ENCODE peak calls at places on chromosomes 5 and 9, in four cellular contexts. N, Z, C and J are unnamed samples.

GRCh38 chr5:180820788-180821321 is 18.2 kb upstream of the MGAT1 start:
- DNase-seq in N (no peak), Z (no peak), C (no peak), J (no peak)

GRCh38 chr9:7894231-7894630 is 94.7 kb upstream of the DMAC1 start:
- DNase-seq in N (no peak), Z (no peak), C (no peak), J (no peak)

GRCh38 chr5:180114304-180115003 is 42.9 kb upstream of the RNF130 start:
- DNase-seq in N (no peak), Z (no peak), C (no peak), J (no peak)

GRCh38 chr9:18829858-18830257 is 203.2 kb downstream of the SAXO1 start:
- DNase-seq in N (no peak), Z (no peak), C (no peak), J (no peak)

GRCh38 chr5:38548064-38548759 is 8.2 kb downstream of the LIFR start:
- DNase-seq in N (no peak), Z (no peak), C (no peak), J (no peak)

GRCh38 chr5:87022415-87022814 is 245.3 kb upstream of the RASA1 start:
- DNase-seq in N (no peak), Z (no peak), C (no peak), J (no peak)

GRCh38 chr9:35102465-35102768 is 514 bp downstream of the STOML2 start:
- DNase-seq in N (no peak), Z (peak), C (no peak), J (no peak)

GRCh38 chr5:56454219-56454862 is 221.2 kb upstream of the ANKRD55 start:
- DNase-seq in N (no peak), Z (no peak), C (no peak), J (no peak)

GRCh38 chr5:72467987-72468386 is 39.2 kb downstream of the ZNF366 start:
- DNase-seq in N (no peak), Z (no peak), C (no peak), J (no peak)

GRCh38 chr5:2460098-2460497 is 291.4 kb downstream of the IRX2 start:
- DNase-seq in N (no peak), Z (no peak), C (no peak), J (no peak)

GRCh38 chr5:106634375-106634774 is 1036.4 kb downstream of the EFNA5 start:
- DNase-seq in N (no peak), Z (no peak), C (no peak), J (no peak)

GRCh38 chr9:99431103-99431502 is 209.0 kb downstream of the SEC61B start:
- DNase-seq in N (no peak), Z (no peak), C (no peak), J (no peak)

GRCh38 chr5:142357469-142358090 is 32.8 kb upstream of the SPRY4 start:
- DNase-seq in N (no peak), Z (no peak), C (no peak), J (no peak)

GRCh38 chr5:179267071-179267670 is 78.1 kb downstream of the ADAMTS2 start:
- DNase-seq in N (no peak), Z (no peak), C (no peak), J (peak)

GRCh38 chr9:13267743-13268142 is 11.7 kb downstream of the MPDZ start:
- DNase-seq in N (no peak), Z (peak), C (no peak), J (no peak)

GRCh38 chr5:169796731-169797130 is 159.7 kb downstream of the DOCK2 start:
- DNase-seq in N (no peak), Z (no peak), C (no peak), J (no peak)

GRCh38 chr9:33132249-33132772 is 34.8 kb downstream of the B4GALT1 start:
- DNase-seq in N (no peak), Z (no peak), C (no peak), J (no peak)

GRCh38 chr5:113749334-113749733 is 235.8 kb downstream of the YTHDC2 start:
- DNase-seq in N (no peak), Z (no peak), C (no peak), J (no peak)

GRCh38 chr5:115415143-115415491 is 118.7 kb upstream of the CCDC112 start:
- DNase-seq in N (peak), Z (no peak), C (no peak), J (no peak)

GRCh38 chr9:87606921-87607521 is 109.4 kb downstream of the DAPK1 start:
- DNase-seq in N (no peak), Z (no peak), C (no peak), J (no peak)

GRCh38 chr5:32285489-32286138 is 27.1 kb downstream of the MTMR12 start:
- DNase-seq in N (no peak), Z (peak), C (no peak), J (no peak)

GRCh38 chr5:153777681-153778080 is 261.0 kb downstream of the FAM114A2 start:
- DNase-seq in N (no peak), Z (no peak), C (no peak), J (no peak)

GRCh38 chr5:170337055-170337454 is 39.5 kb upstream of the LCP2 start:
- DNase-seq in N (no peak), Z (no peak), C (no peak), J (no peak)

GRCh38 chr5:172405708-172406107 is 48.6 kb downstream of the SH3PXD2B start:
- DNase-seq in N (no peak), Z (no peak), C (no peak), J (no peak)

GRCh38 chr5:1509346-1510085 is 14.2 kb downstream of the LPCAT1 start:
- DNase-seq in N (no peak), Z (no peak), C (no peak), J (peak)

GRCh38 chr5:38783011-38783551 is 62.7 kb upstream of the OSMR start:
- DNase-seq in N (peak), Z (no peak), C (no peak), J (no peak)

GRCh38 chr9:123784513-123784912 is 145.4 kb downstream of the DENND1A start:
- DNase-seq in N (no peak), Z (no peak), C (no peak), J (no peak)

GRCh38 chr5:59773286-59773685 is 120.2 kb downstream of the PDE4D start:
- DNase-seq in N (no peak), Z (no peak), C (no peak), J (no peak)

GRCh38 chr9:38068866-38069628 is at the start of gene SHB:
- DNase-seq in N (peak), Z (peak), C (no peak), J (peak)

GRCh38 chr5:72452515-72453259 is 54.5 kb downstream of the ZNF366 start:
- DNase-seq in N (no peak), Z (no peak), C (no peak), J (no peak)

GRCh38 chr5:80963521-80963895 is 3.3 kb downstream of the RASGRF2 start:
- DNase-seq in N (no peak), Z (no peak), C (no peak), J (no peak)

GRCh38 chr9:107410045-107410819 is 79.3 kb downstream of the KLF4 start:
- DNase-seq in N (no peak), Z (no peak), C (no peak), J (no peak)

DNA sequence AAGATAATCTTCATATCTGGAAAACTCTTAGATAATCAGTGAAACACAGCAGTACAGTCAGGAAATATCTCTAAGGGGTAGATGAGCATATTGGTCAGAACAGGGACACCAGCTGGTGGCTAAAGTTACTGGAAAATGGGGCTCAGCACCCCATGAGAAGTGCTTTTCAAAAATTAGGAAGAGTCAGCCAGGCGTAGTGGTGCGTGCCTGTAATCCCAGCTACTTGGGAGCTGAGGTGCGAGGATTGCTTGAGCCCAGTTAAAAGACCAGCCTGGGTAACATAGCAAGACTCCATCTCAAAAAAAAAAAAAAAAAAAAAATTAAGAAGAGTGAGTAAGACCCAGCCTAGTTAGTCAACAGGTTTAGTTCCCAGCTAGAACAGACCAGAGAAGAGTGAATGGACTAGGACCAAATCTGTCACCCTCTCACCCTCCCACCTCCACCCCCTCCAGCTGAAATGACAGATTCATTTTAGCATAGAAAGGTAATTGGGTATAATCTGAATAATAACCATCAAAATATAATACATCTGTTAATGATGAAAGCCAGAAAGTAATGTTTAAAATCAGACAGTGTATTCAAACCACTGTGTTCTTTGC is 120.9 kb downstream of the CDC42SE2 start:
- DNase-seq in N (no peak), Z (no peak), C (no peak), J (no peak)
- TF ChIP-seq CREM in N (no peak), Z (no peak), C (no peak), J (no peak)

DNA sequence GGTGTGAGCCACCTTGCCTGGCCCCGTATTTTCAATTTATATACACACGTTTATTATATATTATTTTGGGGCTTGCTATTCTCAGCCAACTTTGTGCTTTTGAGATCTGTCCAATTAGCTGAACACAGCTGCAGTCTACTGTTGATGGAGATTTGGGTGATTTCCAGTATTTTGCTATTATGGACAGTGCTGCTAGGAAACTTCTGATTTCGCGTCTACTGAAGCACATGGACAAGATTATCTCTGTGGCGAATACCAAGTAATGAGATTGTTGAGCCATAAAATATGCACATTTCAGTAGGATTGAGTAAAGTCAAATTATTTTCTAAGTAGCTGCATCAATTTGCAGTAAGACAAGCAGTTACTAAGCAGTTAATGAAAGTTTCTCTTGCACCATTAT is 1731.2 kb upstream of the CDH6 start:
- DNase-seq in N (no peak), Z (no peak), C (no peak), J (no peak)
- TF ChIP-seq CREM in N (no peak), Z (no peak), C (no peak), J (no peak)

GRCh38 chr5:54873696-54874095 is 111.7 kb downstream of the ESM1 start:
- DNase-seq in N (no peak), Z (no peak), C (no peak), J (no peak)
- TF ChIP-seq CREM in N (no peak), Z (no peak), C (no peak), J (no peak)

DNA sequence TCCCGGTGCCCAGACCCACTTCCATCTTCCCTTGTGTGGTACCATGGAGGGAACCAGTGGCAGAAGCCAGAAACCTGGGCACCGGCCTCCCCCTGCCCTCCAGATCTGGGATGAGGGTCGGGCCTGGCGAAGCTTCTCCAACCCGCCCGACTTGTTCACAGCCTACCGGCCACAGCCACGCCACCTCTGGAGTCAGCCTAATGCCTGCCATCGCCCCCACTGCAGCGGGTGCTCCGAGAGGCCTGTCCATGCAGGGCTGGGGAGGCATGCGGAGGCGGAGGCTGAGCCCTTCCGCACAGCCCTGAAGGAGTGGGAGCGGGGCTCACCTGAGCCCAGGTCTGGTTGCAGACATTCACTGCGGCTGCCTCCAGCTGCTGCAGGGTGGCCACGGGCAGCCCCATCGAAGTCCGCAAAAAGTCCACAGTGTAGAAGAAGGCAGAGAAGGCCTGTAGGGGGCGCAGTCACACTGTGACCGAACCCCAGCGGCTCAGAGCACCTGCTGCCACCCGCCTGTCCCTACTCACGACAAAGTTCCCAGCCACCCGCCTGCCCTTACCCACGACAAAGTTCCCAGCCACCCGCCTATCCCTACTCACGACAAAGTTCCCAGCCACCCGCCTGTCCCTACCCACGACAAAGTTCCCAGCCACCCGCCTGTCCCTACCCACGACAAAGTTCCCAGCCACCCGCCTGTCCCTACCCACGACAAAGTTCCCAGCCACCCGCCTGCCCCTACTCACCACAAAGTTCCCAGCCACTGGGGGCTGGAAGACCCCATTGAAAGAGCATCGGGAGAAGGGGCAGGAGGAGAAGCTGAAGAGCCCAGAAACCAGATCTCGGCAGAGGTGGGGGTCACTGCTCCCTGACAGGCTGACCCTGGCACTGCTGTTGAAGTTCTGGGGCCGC is 3.8 kb upstream of the NPDC1 start:
- DNase-seq in N (no peak), Z (peak), C (no peak), J (peak)
- TF ChIP-seq CREM in N (no peak), Z (peak), C (no peak), J (no peak)

GRCh38 chr5:168165977-168166376 is 125.5 kb upstream of the WWC1 start:
- DNase-seq in N (no peak), Z (no peak), C (no peak), J (no peak)

GRCh38 chr5:168172718-168173045 is 118.8 kb upstream of the WWC1 start:
- DNase-seq in N (no peak), Z (no peak), C (no peak), J (no peak)

GRCh38 chr5:168171901-168172717 is 119.3 kb upstream of the WWC1 start:
- DNase-seq in N (no peak), Z (no peak), C (no peak), J (no peak)

GRCh38 chr5:168167338-168167737 is 124.1 kb upstream of the WWC1 start:
- DNase-seq in N (no peak), Z (no peak), C (no peak), J (no peak)

DNA sequence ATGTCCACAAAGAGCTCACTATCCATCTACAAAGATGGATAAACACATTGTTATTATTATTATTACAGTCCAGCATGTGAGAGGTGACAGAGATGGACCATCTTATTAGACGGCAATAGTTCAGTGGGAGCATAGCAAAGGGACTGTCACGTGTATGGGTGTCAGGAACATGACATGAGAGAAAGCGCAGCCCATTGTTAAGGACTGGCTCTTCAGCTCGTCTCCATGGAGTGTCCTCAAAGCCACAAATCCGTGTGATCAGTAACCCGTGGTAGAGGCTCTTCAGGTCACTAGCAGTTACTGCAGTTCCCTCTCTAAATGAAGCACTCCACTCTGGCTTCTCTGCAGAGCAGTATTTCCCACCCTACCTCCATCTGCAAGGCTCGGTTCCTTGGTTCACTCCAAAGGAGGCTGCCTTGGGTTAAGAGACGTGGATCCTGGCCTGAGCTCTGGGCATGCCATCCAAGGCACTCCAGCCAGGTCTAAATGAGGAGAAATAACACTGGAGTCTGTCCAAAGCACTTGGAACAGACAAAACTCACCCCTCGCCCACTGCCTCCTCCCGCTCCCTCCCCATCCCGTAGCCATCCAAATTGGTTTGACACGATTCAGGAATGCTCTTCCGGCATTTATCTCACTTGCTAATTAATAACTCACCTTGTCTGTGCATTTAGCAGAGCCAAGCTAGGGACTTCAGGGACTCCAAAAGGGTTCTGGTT is 122.3 kb upstream of the WWC1 start:
- DNase-seq in N (no peak), Z (no peak), C (no peak), J (no peak)
- TF ChIP-seq CREM in N (no peak), Z (no peak), C (no peak), J (no peak)

GRCh38 chr9:132793606-132794580 is 84.2 kb downstream of the AK8 start:
- DNase-seq in N (peak), Z (no peak), C (no peak), J (no peak)
- TF ChIP-seq CREM in N (no peak), Z (no peak), C (no peak), J (no peak)